ENCODE peak calls at places on chromosomes 2 and 18, in ten cellular contexts. One of them, this sample, is unnamed.

GRCh38 chr2:240832205-240832727 is 12.2 kb upstream of the KIF1A start:
- DNase-seq in GM06990: peak
- DNase-seq in WTC11: peak
- DNase-seq in cardiac fibroblast: peak
- DNase-seq in fibroblast of the aortic adventitia: peak
- DNase-seq in pancreas: peak
- DNase-seq in CD14-positive monocyte: peak
- DNase-seq in neural crest cell: peak
- DNase-seq in CD8-positive, alpha-beta T cell: peak
- DNase-seq in hepatocyte: peak
- DNase-seq in this sample: peak

GRCh38 chr18:35345460-35345921 is 1.3 kb upstream of the ZNF24 start:
- DNase-seq in GM06990: no peak
- DNase-seq in WTC11: no peak
- DNase-seq in cardiac fibroblast: peak
- DNase-seq in fibroblast of the aortic adventitia: peak
- DNase-seq in pancreas: peak
- DNase-seq in CD14-positive monocyte: no peak
- DNase-seq in neural crest cell: no peak
- DNase-seq in CD8-positive, alpha-beta T cell: no peak
- DNase-seq in hepatocyte: peak
- DNase-seq in this sample: peak

GRCh38 chr2:35963344-35963743 is 392.2 kb upstream of the CRIM1 start:
- DNase-seq in GM06990: no peak
- DNase-seq in WTC11: no peak
- DNase-seq in cardiac fibroblast: no peak
- DNase-seq in fibroblast of the aortic adventitia: no peak
- DNase-seq in pancreas: no peak
- DNase-seq in CD14-positive monocyte: no peak
- DNase-seq in neural crest cell: no peak
- DNase-seq in CD8-positive, alpha-beta T cell: no peak
- DNase-seq in hepatocyte: no peak
- DNase-seq in this sample: no peak

GRCh38 chr2:121584741-121585140 is 54.1 kb downstream of the RNU4ATAC start:
- DNase-seq in GM06990: no peak
- DNase-seq in WTC11: no peak
- DNase-seq in cardiac fibroblast: no peak
- DNase-seq in fibroblast of the aortic adventitia: no peak
- DNase-seq in pancreas: no peak
- DNase-seq in CD14-positive monocyte: no peak
- DNase-seq in neural crest cell: no peak
- DNase-seq in CD8-positive, alpha-beta T cell: no peak
- DNase-seq in hepatocyte: no peak
- DNase-seq in this sample: no peak

GRCh38 chr18:61322265-61322873 is 10.9 kb upstream of the CDH20 start:
- DNase-seq in GM06990: peak
- DNase-seq in WTC11: peak
- DNase-seq in cardiac fibroblast: peak
- DNase-seq in fibroblast of the aortic adventitia: peak
- DNase-seq in pancreas: no peak
- DNase-seq in CD14-positive monocyte: no peak
- DNase-seq in neural crest cell: peak
- DNase-seq in CD8-positive, alpha-beta T cell: no peak
- DNase-seq in hepatocyte: peak
- DNase-seq in this sample: peak

GRCh38 chr18:63878343-63878742 is 9.2 kb upstream of the SERPINB2 start:
- DNase-seq in GM06990: no peak
- DNase-seq in WTC11: no peak
- DNase-seq in cardiac fibroblast: peak
- DNase-seq in fibroblast of the aortic adventitia: peak
- DNase-seq in pancreas: no peak
- DNase-seq in CD14-positive monocyte: no peak
- DNase-seq in neural crest cell: no peak
- DNase-seq in CD8-positive, alpha-beta T cell: no peak
- DNase-seq in hepatocyte: no peak
- DNase-seq in this sample: no peak

GRCh38 chr18:59024829-59025228 is 114.9 kb upstream of the SEC11C start:
- DNase-seq in GM06990: no peak
- DNase-seq in WTC11: no peak
- DNase-seq in cardiac fibroblast: peak
- DNase-seq in fibroblast of the aortic adventitia: peak
- DNase-seq in pancreas: no peak
- DNase-seq in CD14-positive monocyte: no peak
- DNase-seq in neural crest cell: no peak
- DNase-seq in CD8-positive, alpha-beta T cell: no peak
- DNase-seq in hepatocyte: no peak
- DNase-seq in this sample: no peak

GRCh38 chr2:85503168-85503610 is 35.8 kb upstream of the MAT2A start:
- DNase-seq in GM06990: no peak
- DNase-seq in WTC11: no peak
- DNase-seq in cardiac fibroblast: no peak
- DNase-seq in fibroblast of the aortic adventitia: no peak
- DNase-seq in pancreas: no peak
- DNase-seq in CD14-positive monocyte: no peak
- DNase-seq in neural crest cell: no peak
- DNase-seq in CD8-positive, alpha-beta T cell: no peak
- DNase-seq in hepatocyte: peak
- DNase-seq in this sample: no peak

DNA sequence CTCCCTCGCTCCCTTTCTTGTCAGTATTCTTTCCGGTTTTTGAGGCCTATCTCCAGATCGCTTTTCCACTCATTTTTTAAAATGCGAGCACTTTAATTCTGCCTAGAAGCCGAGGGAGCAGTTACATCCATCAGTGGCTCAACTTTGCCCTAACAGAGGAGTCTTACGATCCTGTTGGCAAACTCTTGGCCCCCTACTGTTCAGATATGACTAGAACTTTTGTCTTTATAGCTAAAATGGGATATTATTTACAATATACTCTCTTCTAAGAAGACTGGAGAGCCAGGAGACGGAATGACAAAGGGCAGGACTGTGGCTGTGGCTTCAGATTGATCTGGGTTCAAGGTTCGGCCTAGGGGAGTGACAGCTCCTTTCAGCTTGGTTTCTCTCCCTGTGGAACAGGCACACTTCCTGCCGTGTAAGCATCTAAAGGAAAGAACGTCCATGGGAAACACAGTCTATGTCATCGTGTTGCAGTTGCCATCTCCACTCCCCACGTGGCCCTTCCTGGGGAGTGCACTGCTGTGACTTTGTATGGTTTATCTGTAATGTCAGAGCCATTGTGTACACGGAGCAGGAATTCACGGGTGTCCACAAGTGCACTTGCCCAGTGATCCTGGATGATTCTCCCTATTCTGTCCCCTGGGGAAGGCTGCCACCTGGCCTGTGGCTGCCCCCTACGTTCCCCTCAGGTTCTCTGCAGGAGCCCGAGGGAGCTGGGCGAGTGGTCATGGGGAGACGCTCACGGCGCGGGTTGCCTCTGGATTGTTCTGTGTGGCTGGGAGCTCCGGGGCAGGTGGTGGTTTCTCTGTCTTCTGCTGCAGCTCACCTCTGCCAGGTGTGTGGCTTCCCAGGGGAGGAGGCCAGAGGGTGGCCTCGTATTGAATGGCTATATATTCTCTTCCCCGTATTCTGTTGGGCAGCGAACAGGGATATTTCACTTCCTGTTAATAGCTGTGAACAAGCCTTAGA is 222.0 kb downstream of the LDLRAD4 start:
- DNase-seq in GM06990: no peak
- DNase-seq in WTC11: no peak
- DNase-seq in cardiac fibroblast: no peak
- DNase-seq in fibroblast of the aortic adventitia: no peak
- DNase-seq in pancreas: peak
- DNase-seq in CD14-positive monocyte: no peak
- DNase-seq in neural crest cell: no peak
- DNase-seq in CD8-positive, alpha-beta T cell: no peak
- DNase-seq in hepatocyte: no peak
- DNase-seq in this sample: no peak
- TF ChIP-seq CTCF in GM06990: no peak
- TF ChIP-seq CTCF in WTC11: no peak
- TF ChIP-seq CTCF in cardiac fibroblast: no peak
- TF ChIP-seq CTCF in fibroblast of the aortic adventitia: no peak
- TF ChIP-seq CTCF in pancreas: no peak
- TF ChIP-seq CTCF in CD14-positive monocyte: no peak
- TF ChIP-seq CTCF in neural crest cell: no peak
- TF ChIP-seq CTCF in CD8-positive, alpha-beta T cell: no peak
- TF ChIP-seq CTCF in hepatocyte: no peak
- TF ChIP-seq CTCF in this sample: no peak

DNA sequence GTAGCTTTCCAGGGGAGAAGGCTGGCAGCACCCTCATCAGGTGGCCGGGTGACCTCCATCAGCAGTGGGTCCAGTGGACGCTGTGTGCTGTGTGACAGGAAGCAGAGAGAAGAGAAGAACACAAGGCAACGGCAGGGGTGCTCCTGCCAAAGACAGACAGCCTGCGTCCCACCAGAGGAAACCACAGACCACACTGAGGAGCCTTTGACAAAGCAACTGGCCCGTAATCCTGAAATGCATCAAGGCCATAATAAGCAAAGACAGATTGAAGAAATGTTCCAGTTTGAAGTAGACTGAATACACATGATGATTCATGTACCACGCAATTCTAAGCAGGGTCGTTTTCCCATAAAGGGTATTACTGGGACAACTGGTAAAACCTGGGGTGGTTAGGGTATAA is 172.4 kb downstream of the FBXO15 start:
- DNase-seq in GM06990: no peak
- DNase-seq in WTC11: no peak
- DNase-seq in cardiac fibroblast: peak
- DNase-seq in fibroblast of the aortic adventitia: no peak
- DNase-seq in pancreas: no peak
- DNase-seq in CD14-positive monocyte: no peak
- DNase-seq in neural crest cell: no peak
- DNase-seq in CD8-positive, alpha-beta T cell: no peak
- DNase-seq in hepatocyte: no peak
- DNase-seq in this sample: no peak
- TF ChIP-seq CTCF in GM06990: no peak
- TF ChIP-seq CTCF in WTC11: no peak
- TF ChIP-seq CTCF in cardiac fibroblast: no peak
- TF ChIP-seq CTCF in fibroblast of the aortic adventitia: no peak
- TF ChIP-seq CTCF in pancreas: no peak
- TF ChIP-seq CTCF in CD14-positive monocyte: no peak
- TF ChIP-seq CTCF in neural crest cell: no peak
- TF ChIP-seq CTCF in CD8-positive, alpha-beta T cell: no peak
- TF ChIP-seq CTCF in hepatocyte: no peak
- TF ChIP-seq CTCF in this sample: no peak

DNA sequence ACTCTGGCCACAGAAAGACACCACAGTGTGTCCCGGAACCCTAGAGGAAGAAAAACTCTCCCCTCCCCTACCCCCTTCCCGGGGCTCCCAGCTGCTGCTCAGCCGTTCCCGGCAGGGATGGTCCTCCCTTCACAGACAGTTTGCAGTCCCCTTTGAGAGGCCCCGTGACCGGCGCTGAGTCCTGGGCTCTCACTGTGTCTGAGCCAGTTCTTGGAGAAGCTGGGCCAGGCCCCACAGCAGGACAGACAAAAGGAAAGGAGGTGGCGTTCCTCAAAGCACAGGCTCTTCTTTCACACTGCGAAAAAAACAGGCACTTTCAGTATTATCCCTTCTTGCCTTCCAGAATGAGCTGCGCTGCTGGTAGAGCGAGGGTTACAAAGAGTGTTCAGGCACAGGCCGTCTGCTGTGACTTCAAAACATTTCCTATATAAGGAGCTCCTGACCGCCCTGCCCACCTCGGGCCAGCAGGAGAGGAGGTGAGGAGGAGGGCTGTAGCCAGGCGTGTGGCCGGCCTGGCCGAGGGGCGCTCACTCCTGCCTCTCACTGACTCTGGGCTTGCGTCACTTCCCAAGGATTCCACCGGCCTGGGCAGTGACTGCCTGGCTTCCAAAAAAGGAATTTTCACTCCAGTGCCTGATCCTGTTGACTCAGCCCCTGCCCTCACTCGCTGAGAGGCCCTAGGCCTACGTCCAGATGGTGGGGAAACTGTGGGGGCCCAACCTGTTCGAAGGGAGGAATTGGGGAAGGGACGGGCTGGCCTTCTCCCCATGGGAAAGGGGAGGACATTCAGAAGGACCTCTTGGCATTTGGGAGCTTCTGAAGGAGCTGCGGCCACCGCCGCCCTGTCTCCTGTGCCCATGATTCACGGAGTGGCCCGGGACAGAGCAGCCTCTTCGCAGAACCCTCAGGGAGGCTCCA is 24.9 kb downstream of the CIDEA start:
- DNase-seq in GM06990: no peak
- DNase-seq in WTC11: peak
- DNase-seq in cardiac fibroblast: peak
- DNase-seq in fibroblast of the aortic adventitia: peak
- DNase-seq in pancreas: no peak
- DNase-seq in CD14-positive monocyte: no peak
- DNase-seq in neural crest cell: peak
- DNase-seq in CD8-positive, alpha-beta T cell: no peak
- DNase-seq in hepatocyte: peak
- DNase-seq in this sample: no peak
- TF ChIP-seq CTCF in GM06990: no peak
- TF ChIP-seq CTCF in WTC11: no peak
- TF ChIP-seq CTCF in cardiac fibroblast: peak
- TF ChIP-seq CTCF in fibroblast of the aortic adventitia: peak
- TF ChIP-seq CTCF in pancreas: no peak
- TF ChIP-seq CTCF in CD14-positive monocyte: no peak
- TF ChIP-seq CTCF in neural crest cell: no peak
- TF ChIP-seq CTCF in CD8-positive, alpha-beta T cell: no peak
- TF ChIP-seq CTCF in hepatocyte: no peak
- TF ChIP-seq CTCF in this sample: no peak

GRCh38 chr2:100292022-100292580 is 30.2 kb downstream of the LONRF2 start:
- DNase-seq in GM06990: no peak
- DNase-seq in WTC11: no peak
- DNase-seq in cardiac fibroblast: peak
- DNase-seq in fibroblast of the aortic adventitia: peak
- DNase-seq in pancreas: no peak
- DNase-seq in CD14-positive monocyte: no peak
- DNase-seq in neural crest cell: peak
- DNase-seq in CD8-positive, alpha-beta T cell: no peak
- DNase-seq in hepatocyte: peak
- DNase-seq in this sample: no peak
- TF ChIP-seq CTCF in GM06990: no peak
- TF ChIP-seq CTCF in WTC11: no peak
- TF ChIP-seq CTCF in cardiac fibroblast: no peak
- TF ChIP-seq CTCF in fibroblast of the aortic adventitia: peak
- TF ChIP-seq CTCF in pancreas: no peak
- TF ChIP-seq CTCF in CD14-positive monocyte: no peak
- TF ChIP-seq CTCF in neural crest cell: no peak
- TF ChIP-seq CTCF in CD8-positive, alpha-beta T cell: no peak
- TF ChIP-seq CTCF in hepatocyte: no peak
- TF ChIP-seq CTCF in this sample: no peak

DNA sequence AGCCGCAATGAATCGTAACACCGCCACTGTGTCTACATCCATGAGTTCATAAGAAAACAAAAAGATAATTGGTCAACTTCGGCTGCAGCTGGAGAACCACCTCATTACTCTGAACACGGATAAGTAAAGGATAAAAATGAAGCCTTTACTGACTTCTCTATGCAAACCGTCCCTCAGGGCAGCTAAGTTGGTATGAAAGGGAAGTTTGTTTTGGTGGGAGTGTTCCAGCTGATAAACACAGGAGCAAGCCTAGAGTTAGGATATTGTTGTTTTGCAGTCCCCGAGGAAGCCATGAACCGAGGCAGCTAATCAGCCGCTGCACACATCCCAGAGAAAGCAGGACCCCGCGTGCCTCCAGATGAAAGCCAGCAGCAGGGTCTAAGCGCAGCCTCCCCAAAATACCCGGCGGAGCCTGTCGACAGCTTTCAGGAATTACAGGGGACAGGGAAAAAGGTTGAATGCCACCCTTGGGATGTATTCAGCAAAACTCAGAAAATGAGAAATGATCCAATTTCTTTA is 279.3 kb downstream of the NDUFA10 start:
- DNase-seq in GM06990: no peak
- DNase-seq in WTC11: no peak
- DNase-seq in cardiac fibroblast: no peak
- DNase-seq in fibroblast of the aortic adventitia: no peak
- DNase-seq in pancreas: no peak
- DNase-seq in CD14-positive monocyte: no peak
- DNase-seq in neural crest cell: no peak
- DNase-seq in CD8-positive, alpha-beta T cell: no peak
- DNase-seq in hepatocyte: no peak
- DNase-seq in this sample: no peak
- TF ChIP-seq CTCF in GM06990: no peak
- TF ChIP-seq CTCF in WTC11: no peak
- TF ChIP-seq CTCF in cardiac fibroblast: no peak
- TF ChIP-seq CTCF in fibroblast of the aortic adventitia: no peak
- TF ChIP-seq CTCF in pancreas: no peak
- TF ChIP-seq CTCF in CD14-positive monocyte: no peak
- TF ChIP-seq CTCF in neural crest cell: no peak
- TF ChIP-seq CTCF in CD8-positive, alpha-beta T cell: no peak
- TF ChIP-seq CTCF in hepatocyte: no peak
- TF ChIP-seq CTCF in this sample: no peak

This sample was measured in GM10248.